ENCODE peak calls at places on chromosomes 1 and 21, in eight cellular contexts. One of them, this sample, is unnamed.
A peak's percentile ranks its signal among the peaks of the same experiment; 100 is the strongest.

GRCh38 chr1:53615101-53615500 is 123.9 kb downstream of the GLIS1 start:
- DNase-seq in hepatic stellate cell: no peak
- DNase-seq in AG08395: no peak
- DNase-seq in GM20000: no peak
- DNase-seq in activated T-cell treated with anti-CD3 and anti-CD28 coated beads for 24 hours: no peak
- DNase-seq in stimulated activated CD8-positive, alpha-beta memory T cell treated with anti-CD3 and anti-CD28 coated beads, Interleukin-2, amount 100 ng/mL, for 48 hours: no peak
- DNase-seq in GM23338: no peak
- DNase-seq in activated naive CD4-positive, alpha-beta T cell treated with Interleukin-2 at 50 U/mL for 16 hours: no peak
- DNase-seq in this sample: no peak

GRCh38 chr1:214584805-214585766 is 17.9 kb upstream of the CENPF start:
- DNase-seq in hepatic stellate cell: peak; percentile 11
- DNase-seq in AG08395: peak; percentile 61
- DNase-seq in GM20000: peak; percentile 24
- DNase-seq in activated T-cell treated with anti-CD3 and anti-CD28 coated beads for 24 hours: no peak
- DNase-seq in stimulated activated CD8-positive, alpha-beta memory T cell treated with anti-CD3 and anti-CD28 coated beads, Interleukin-2, amount 100 ng/mL, for 48 hours: no peak
- DNase-seq in GM23338: peak; percentile 71
- DNase-seq in activated naive CD4-positive, alpha-beta T cell treated with Interleukin-2 at 50 U/mL for 16 hours: no peak
- DNase-seq in this sample: no peak

GRCh38 chr1:59605761-59606160 is 209.0 kb upstream of the HOOK1 start:
- DNase-seq in hepatic stellate cell: peak; percentile 40
- DNase-seq in AG08395: peak; percentile 23
- DNase-seq in GM20000: no peak
- DNase-seq in activated T-cell treated with anti-CD3 and anti-CD28 coated beads for 24 hours: no peak
- DNase-seq in stimulated activated CD8-positive, alpha-beta memory T cell treated with anti-CD3 and anti-CD28 coated beads, Interleukin-2, amount 100 ng/mL, for 48 hours: no peak
- DNase-seq in GM23338: no peak
- DNase-seq in activated naive CD4-positive, alpha-beta T cell treated with Interleukin-2 at 50 U/mL for 16 hours: no peak
- DNase-seq in this sample: no peak

GRCh38 chr1:48889088-48889487 is 112.4 kb upstream of the BEND5 start:
- DNase-seq in hepatic stellate cell: no peak
- DNase-seq in AG08395: no peak
- DNase-seq in GM20000: no peak
- DNase-seq in activated T-cell treated with anti-CD3 and anti-CD28 coated beads for 24 hours: no peak
- DNase-seq in stimulated activated CD8-positive, alpha-beta memory T cell treated with anti-CD3 and anti-CD28 coated beads, Interleukin-2, amount 100 ng/mL, for 48 hours: no peak
- DNase-seq in GM23338: peak; percentile 26
- DNase-seq in activated naive CD4-positive, alpha-beta T cell treated with Interleukin-2 at 50 U/mL for 16 hours: no peak
- DNase-seq in this sample: no peak

GRCh38 chr1:12179111-12179519 is 12.3 kb downstream of the TNFRSF1B start:
- DNase-seq in hepatic stellate cell: peak; percentile 94
- DNase-seq in AG08395: peak; percentile 91
- DNase-seq in GM20000: no peak
- DNase-seq in activated T-cell treated with anti-CD3 and anti-CD28 coated beads for 24 hours: peak; percentile 74
- DNase-seq in stimulated activated CD8-positive, alpha-beta memory T cell treated with anti-CD3 and anti-CD28 coated beads, Interleukin-2, amount 100 ng/mL, for 48 hours: peak; percentile 75
- DNase-seq in GM23338: no peak
- DNase-seq in activated naive CD4-positive, alpha-beta T cell treated with Interleukin-2 at 50 U/mL for 16 hours: peak; percentile 83
- DNase-seq in this sample: peak; percentile 63

GRCh38 chr1:192104852-192105251 is 53.4 kb upstream of the RGS18 start:
- DNase-seq in hepatic stellate cell: no peak
- DNase-seq in AG08395: no peak
- DNase-seq in GM20000: no peak
- DNase-seq in activated T-cell treated with anti-CD3 and anti-CD28 coated beads for 24 hours: no peak
- DNase-seq in stimulated activated CD8-positive, alpha-beta memory T cell treated with anti-CD3 and anti-CD28 coated beads, Interleukin-2, amount 100 ng/mL, for 48 hours: no peak
- DNase-seq in GM23338: no peak
- DNase-seq in activated naive CD4-positive, alpha-beta T cell treated with Interleukin-2 at 50 U/mL for 16 hours: no peak
- DNase-seq in this sample: no peak

GRCh38 chr1:59415876-59416275 is 119.0 kb downstream of the FGGY start:
- DNase-seq in hepatic stellate cell: no peak
- DNase-seq in AG08395: peak; percentile 42
- DNase-seq in GM20000: no peak
- DNase-seq in activated T-cell treated with anti-CD3 and anti-CD28 coated beads for 24 hours: no peak
- DNase-seq in stimulated activated CD8-positive, alpha-beta memory T cell treated with anti-CD3 and anti-CD28 coated beads, Interleukin-2, amount 100 ng/mL, for 48 hours: no peak
- DNase-seq in GM23338: no peak
- DNase-seq in activated naive CD4-positive, alpha-beta T cell treated with Interleukin-2 at 50 U/mL for 16 hours: no peak
- DNase-seq in this sample: no peak

GRCh38 chr1:109641341-109641740 is 14.6 kb upstream of the GSTM4 start:
- DNase-seq in hepatic stellate cell: no peak
- DNase-seq in AG08395: no peak
- DNase-seq in GM20000: no peak
- DNase-seq in activated T-cell treated with anti-CD3 and anti-CD28 coated beads for 24 hours: no peak
- DNase-seq in stimulated activated CD8-positive, alpha-beta memory T cell treated with anti-CD3 and anti-CD28 coated beads, Interleukin-2, amount 100 ng/mL, for 48 hours: no peak
- DNase-seq in GM23338: no peak
- DNase-seq in activated naive CD4-positive, alpha-beta T cell treated with Interleukin-2 at 50 U/mL for 16 hours: no peak
- DNase-seq in this sample: peak; percentile 6

GRCh38 chr1:66271904-66272254 is 262.1 kb upstream of the SGIP1 start:
- DNase-seq in hepatic stellate cell: peak; percentile 11
- DNase-seq in AG08395: peak; percentile 65
- DNase-seq in GM20000: no peak
- DNase-seq in activated T-cell treated with anti-CD3 and anti-CD28 coated beads for 24 hours: no peak
- DNase-seq in stimulated activated CD8-positive, alpha-beta memory T cell treated with anti-CD3 and anti-CD28 coated beads, Interleukin-2, amount 100 ng/mL, for 48 hours: no peak
- DNase-seq in GM23338: no peak
- DNase-seq in activated naive CD4-positive, alpha-beta T cell treated with Interleukin-2 at 50 U/mL for 16 hours: no peak
- DNase-seq in this sample: no peak

GRCh38 chr21:18529253-18529652 is 125.7 kb upstream of the TMPRSS15 start:
- DNase-seq in hepatic stellate cell: no peak
- DNase-seq in AG08395: peak; percentile 2
- DNase-seq in GM20000: no peak
- DNase-seq in activated T-cell treated with anti-CD3 and anti-CD28 coated beads for 24 hours: no peak
- DNase-seq in stimulated activated CD8-positive, alpha-beta memory T cell treated with anti-CD3 and anti-CD28 coated beads, Interleukin-2, amount 100 ng/mL, for 48 hours: no peak
- DNase-seq in GM23338: no peak
- DNase-seq in activated naive CD4-positive, alpha-beta T cell treated with Interleukin-2 at 50 U/mL for 16 hours: no peak
- DNase-seq in this sample: no peak

GRCh38 chr1:186530104-186530503 is 69.2 kb upstream of the PDC start:
- DNase-seq in hepatic stellate cell: no peak
- DNase-seq in AG08395: no peak
- DNase-seq in GM20000: no peak
- DNase-seq in activated T-cell treated with anti-CD3 and anti-CD28 coated beads for 24 hours: no peak
- DNase-seq in stimulated activated CD8-positive, alpha-beta memory T cell treated with anti-CD3 and anti-CD28 coated beads, Interleukin-2, amount 100 ng/mL, for 48 hours: no peak
- DNase-seq in GM23338: no peak
- DNase-seq in activated naive CD4-positive, alpha-beta T cell treated with Interleukin-2 at 50 U/mL for 16 hours: no peak
- DNase-seq in this sample: no peak

GRCh38 chr1:172499636-172500141 is 33.3 kb upstream of the SUCO start:
- DNase-seq in hepatic stellate cell: no peak
- DNase-seq in AG08395: no peak
- DNase-seq in GM20000: no peak
- DNase-seq in activated T-cell treated with anti-CD3 and anti-CD28 coated beads for 24 hours: no peak
- DNase-seq in stimulated activated CD8-positive, alpha-beta memory T cell treated with anti-CD3 and anti-CD28 coated beads, Interleukin-2, amount 100 ng/mL, for 48 hours: no peak
- DNase-seq in GM23338: no peak
- DNase-seq in activated naive CD4-positive, alpha-beta T cell treated with Interleukin-2 at 50 U/mL for 16 hours: no peak
- DNase-seq in this sample: no peak

GRCh38 chr1:91803847-91804545 is 82.0 kb downstream of the TGFBR3 start:
- DNase-seq in hepatic stellate cell: no peak
- DNase-seq in AG08395: no peak
- DNase-seq in GM20000: peak; percentile 62
- DNase-seq in activated T-cell treated with anti-CD3 and anti-CD28 coated beads for 24 hours: peak; percentile 74
- DNase-seq in stimulated activated CD8-positive, alpha-beta memory T cell treated with anti-CD3 and anti-CD28 coated beads, Interleukin-2, amount 100 ng/mL, for 48 hours: peak; percentile 37
- DNase-seq in GM23338: no peak
- DNase-seq in activated naive CD4-positive, alpha-beta T cell treated with Interleukin-2 at 50 U/mL for 16 hours: peak; percentile 69
- DNase-seq in this sample: peak; percentile 66

This sample was measured in activated T-helper 2 cell treated with anti-CD3 and anti-CD28 coated beads, Interferon-gamma antibody, Interleukin-2, Interleukin-4, amounts not matched to agents 10 μg/mL and 5 μg/mL and 100 μg/mL, durations not matched to agents 14 hours and 24 hours and 36 hours.